ENCODE peak calls at places on chromosomes 3 and 15, in ten cellular contexts. R is mesenteric fat pad; H is stimulated activated naive CD8-positive, alpha-beta T cell treated with anti-CD3 and anti-CD28 coated beads, Interleukin-15, Interleukin-2, amounts not matched to agents 100 U/mL and 50 U/mL, for 24 hours; N is psoas muscle; X is neural crest cell; O is H7; G is activated CD4-positive, alpha-beta T cell treated with anti-CD3 and anti-CD28 coated beads for 24 hours; K is NCI-H1436; J is NCI-H2081; A is HuH-7.5. F is an unnamed sample.

GRCh38 chr3:53602866-53603265 is 108.5 kb downstream of the CACNA1D start:
- DNase-seq in K (no peak), J (no peak), O (no peak), H (no peak), N (no peak), R (no peak), A (no peak), G (no peak), X (no peak), F (no peak)

GRCh38 chr3:158107508-158108095 is 1.4 kb upstream of the SHOX2 start:
- DNase-seq in K (no peak), R (no peak), A (no peak), G (no peak), J (peak), X (no peak), H (no peak), O (no peak), N (no peak), F (no peak)

GRCh38 chr3:106850429-106850828 is 526.8 kb upstream of the CCDC54 start:
- DNase-seq in A (no peak), N (no peak), X (no peak), O (no peak), R (no peak), K (no peak), J (no peak), H (no peak), G (no peak), F (no peak)

GRCh38 chr3:134313839-134314587 is 60.2 kb downstream of the AMOTL2 start:
- DNase-seq in X (no peak), K (no peak), H (no peak), G (no peak), O (no peak), A (peak), N (no peak), R (no peak), J (no peak), F (no peak)

GRCh38 chr3:50652709-50653108 is 22.0 kb upstream of the DOCK3 start:
- DNase-seq in N (peak), R (no peak), A (peak), X (no peak), G (peak), K (no peak), J (no peak), O (peak), H (peak), F (no peak)

GRCh38 chr15:101442272-101442671 is 47.2 kb downstream of the PCSK6 start:
- DNase-seq in X (no peak), G (no peak), R (no peak), O (no peak), N (no peak), A (no peak), J (no peak), K (no peak), H (no peak), F (no peak)

GRCh38 chr3:59247402-59247841 is 197.6 kb upstream of the CFAP20DC start:
- DNase-seq in O (no peak), X (no peak), J (no peak), H (no peak), A (no peak), N (no peak), G (no peak), R (no peak), K (no peak), F (no peak)

GRCh38 chr15:89817701-89818280 is 3.1 kb upstream of the ANPEP start:
- DNase-seq in O (no peak), J (no peak), A (no peak), K (no peak), G (no peak), N (no peak), X (no peak), H (no peak), R (no peak), F (no peak)

GRCh38 chr15:70479056-70479455 is 284.3 kb downstream of the UACA start:
- DNase-seq in K (no peak), X (no peak), R (no peak), N (no peak), A (no peak), H (no peak), O (no peak), G (no peak), J (no peak), F (no peak)

GRCh38 chr3:102299125-102299877 is 135.5 kb upstream of the ZPLD1 start:
- DNase-seq in R (no peak), H (no peak), J (no peak), O (no peak), N (no peak), K (no peak), A (no peak), X (no peak), G (no peak), F (peak)

GRCh38 chr3:99577160-99577559 is 61.2 kb upstream of the COL8A1 start:
- DNase-seq in G (no peak), O (no peak), K (no peak), X (no peak), H (no peak), R (no peak), J (no peak), N (no peak), A (no peak), F (no peak)

GRCh38 chr3:101976473-101976872 is 127.2 kb downstream of the NFKBIZ start:
- DNase-seq in N (no peak), H (no peak), J (no peak), A (no peak), G (no peak), K (no peak), R (no peak), O (no peak), X (no peak), F (no peak)

GRCh38 chr3:172342097-172342659 is 106.1 kb downstream of the GHSR start:
- DNase-seq in R (no peak), J (peak), N (no peak), A (no peak), H (no peak), G (no peak), K (no peak), O (no peak), X (no peak), F (no peak)

GRCh38 chr3:101722394-101723173 is 1.8 kb upstream of the CEP97 start:
- DNase-seq in X (no peak), H (no peak), G (no peak), K (no peak), N (no peak), A (no peak), O (no peak), R (no peak), J (no peak), F (no peak)

GRCh38 chr3:160869825-160870224 is 113.8 kb downstream of the PPM1L start:
- DNase-seq in G (no peak), K (no peak), J (peak), X (no peak), O (no peak), R (no peak), N (peak), A (no peak), H (no peak), F (no peak)

GRCh38 chr3:34793066-34793465 is 846.3 kb upstream of the ARPP21 start:
- DNase-seq in K (no peak), N (no peak), R (no peak), H (no peak), O (no peak), X (no peak), A (no peak), J (no peak), G (no peak), F (no peak)

GRCh38 chr15:69999392-70000085 is 98.2 kb downstream of the TLE3 start:
- DNase-seq in N (no peak), G (no peak), K (no peak), R (no peak), O (no peak), A (no peak), X (no peak), H (no peak), J (no peak), F (no peak)

F was measured in NK-92 treated with Interleukin-12 subunit alpha and Interleukin-12 subunit beta, amount 100 ng/mL, for 24 hours.